ENCODE peak calls at places on chromosome 6, in six cellular contexts. J is HFF-Myc, N is ascending aorta, Y is GM23338, A is RWPE1, P is SK-N-DZ. O is an unnamed sample.

GRCh38 chr6:36650848-36651247 is 27.7 kb upstream of the CDKN1A start:
- DNase-seq in J (no peak), P (no peak), A (no peak), Y (no peak), N (no peak), O (no peak)

GRCh38 chr6:13065596-13065995 is 262.7 kb downstream of the TBC1D7 start:
- DNase-seq in A (no peak), P (no peak), N (no peak), J (no peak), Y (no peak), O (no peak)

GRCh38 chr6:167827588-167828324 is 1.0 kb downstream of the AFDN start:
- DNase-seq in P (peak), A (peak), Y (peak), N (no peak), J (no peak), O (no peak)

GRCh38 chr6:47628448-47629272 is 69.7 kb upstream of the ADGRF4 start:
- DNase-seq in J (no peak), Y (no peak), N (no peak), P (no peak), A (no peak), O (no peak)

GRCh38 chr6:131843768-131844167 is 35.9 kb downstream of the ENPP1 start:
- DNase-seq in A (no peak), N (no peak), J (no peak), P (no peak), Y (no peak), O (no peak)

GRCh38 chr6:158815379-158815724 is 3.8 kb downstream of the EZR start:
- DNase-seq in J (no peak), A (no peak), Y (no peak), P (no peak), N (no peak), O (no peak)

GRCh38 chr6:132063738-132064137 is 112.6 kb upstream of the CCN2 start:
- DNase-seq in A (peak), J (peak), P (no peak), Y (no peak), N (no peak), O (peak)

GRCh38 chr6:163427498-163428254 is 13.2 kb downstream of the QKI start:
- DNase-seq in J (no peak), N (no peak), Y (peak), P (no peak), A (peak), O (peak)

GRCh38 chr6:110688661-110689268 is 126.5 kb downstream of the CDK19 start:
- DNase-seq in Y (peak), P (no peak), J (no peak), N (no peak), A (no peak), O (peak)

GRCh38 chr6:158854214-158855101 is 35.3 kb upstream of the EZR start:
- DNase-seq in Y (peak), A (no peak), N (no peak), P (no peak), J (no peak), O (peak)

GRCh38 chr6:19415605-19416326 is 421.4 kb upstream of the ID4 start:
- DNase-seq in A (peak), P (no peak), J (no peak), N (no peak), Y (no peak), O (peak)

GRCh38 chr6:47292944-47293343 is 16.8 kb downstream of the TNFRSF21 start:
- DNase-seq in N (no peak), Y (no peak), P (no peak), J (no peak), A (peak), O (no peak)

GRCh38 chr6:63440594-63440993 is 120.8 kb upstream of the LGSN start:
- DNase-seq in Y (no peak), P (no peak), J (no peak), N (no peak), A (no peak), O (no peak)

GRCh38 chr6:34143884-34144580 is 1.9 kb downstream of the GRM4 start:
- DNase-seq in A (no peak), N (no peak), J (no peak), Y (peak), P (peak), O (no peak)

GRCh38 chr6:150366118-150366778 is 2.6 kb upstream of the IYD start:
- DNase-seq in N (no peak), J (no peak), A (no peak), Y (no peak), P (no peak), O (no peak)

GRCh38 chr6:132322398-132322797 is 78.9 kb downstream of the MOXD1 start:
- DNase-seq in N (no peak), Y (no peak), P (no peak), J (no peak), A (no peak), O (no peak)

GRCh38 chr6:123802351-123802696 is 1.3 kb upstream of the NKAIN2 start:
- DNase-seq in A (peak), N (no peak), Y (no peak), P (no peak), J (no peak), O (no peak)

GRCh38 chr6:166592818-166593217 is 6.3 kb upstream of the RAMACL start:
- DNase-seq in N (no peak), Y (no peak), P (no peak), A (no peak), J (no peak), O (no peak)

GRCh38 chr6:40550096-40550731 is 37.0 kb downstream of the LRFN2 start:
- DNase-seq in J (peak), Y (peak), N (no peak), P (peak), A (no peak), O (no peak)

GRCh38 chr6:12729467-12729866 is 12.9 kb downstream of the PHACTR1 start:
- DNase-seq in A (no peak), P (peak), N (no peak), J (no peak), Y (no peak), O (no peak)

GRCh38 chr6:139764498-139764986 is 390.1 kb upstream of the CITED2 start:
- DNase-seq in Y (no peak), P (no peak), A (peak), J (peak), N (no peak), O (peak)

GRCh38 chr6:113110211-113110610 is 746.9 kb upstream of the MARCKS start:
- DNase-seq in P (no peak), J (no peak), N (no peak), Y (no peak), A (no peak), O (no peak)

GRCh38 chr6:35067234-35067633 is 73.9 kb downstream of the TCP11 start:
- DNase-seq in A (no peak), N (no peak), Y (no peak), J (no peak), P (no peak), O (no peak)

GRCh38 chr6:25050356-25050755 is 114.6 kb upstream of the RIPOR2 start:
- DNase-seq in Y (no peak), P (no peak), J (peak), N (no peak), A (peak), O (peak)

GRCh38 chr6:18226451-18226850 is 37.9 kb downstream of the DEK start:
- DNase-seq in Y (no peak), J (peak), A (no peak), P (no peak), N (no peak), O (peak)

O was measured in foreskin keratinocyte.